ENCODE peak calls at places on chromosomes 4 and X, in ten cellular contexts. O is AG04449; X is activated CD8-positive, alpha-beta T cell treated with anti-CD3 and anti-CD28 coated beads, Interleukin-2, amount 10 ng/mL, durations not matched to agents 7 days and 5 days; M is C1 segment of cervical spinal cord; N is effector memory CD4-positive, alpha-beta T cell; L is H54; Q is choroid plexus epithelial cell; R is activated T-cell treated with anti-CD3 and anti-CD28 coated beads for 1 hour; C is tibial artery; K is fibroblast of pulmonary artery. G is an unnamed sample.

GRCh38 chr4:4818440-4819212 is 40.8 kb upstream of the MSX1 start:
- DNase-seq in O (no peak), X (no peak), M (no peak), N (no peak), L (no peak), Q (no peak), R (no peak), C (no peak), K (no peak), G (no peak)

GRCh38 chr4:16544251-16544721 is 318.0 kb upstream of the TAPT1 start:
- DNase-seq in O (no peak), X (no peak), M (no peak), N (no peak), L (no peak), Q (no peak), R (no peak), C (no peak), K (peak; percentile 56), G (no peak)

GRCh38 chrX:143437439-143437838 is 79.8 kb downstream of the SPANXN3 start:
- DNase-seq in O (no peak), X (no peak), M (no peak), N (no peak), L (no peak), Q (no peak), R (no peak), C (no peak), K (peak; percentile 49), G (no peak)

GRCh38 chr4:52919451-52919850 is 57.3 kb downstream of the RASL11B start:
- DNase-seq in O (no peak), X (no peak), M (no peak), N (no peak), L (no peak), Q (no peak), R (no peak), C (no peak), K (no peak), G (no peak)

GRCh38 chr4:141501395-141501794 is 135.0 kb upstream of the IL15 start:
- DNase-seq in O (no peak), X (no peak), M (no peak), N (no peak), L (no peak), Q (peak; percentile 11), R (no peak), C (no peak), K (peak; percentile 11), G (no peak)

GRCh38 chr4:76558391-76559235 is 123.6 kb downstream of the SHROOM3 start:
- DNase-seq in O (peak; percentile 65), X (no peak), M (no peak), N (no peak), L (no peak), Q (no peak), R (no peak), C (no peak), K (no peak), G (no peak)

GRCh38 chr4:165906272-165906671 is 33.2 kb downstream of the TLL1 start:
- DNase-seq in O (no peak), X (no peak), M (no peak), N (no peak), L (no peak), Q (no peak), R (no peak), C (no peak), K (peak; percentile 51), G (no peak)

GRCh38 chrX:40151211-40152172 is 53.7 kb upstream of the BCOR start:
- DNase-seq in O (no peak), X (no peak), M (no peak), N (no peak), L (no peak), Q (no peak), R (no peak), C (no peak), K (no peak), G (peak; percentile 59)

GRCh38 chrX:40106677-40107290 is 9.0 kb upstream of the BCOR start:
- DNase-seq in O (no peak), X (no peak), M (no peak), N (no peak), L (no peak), Q (no peak), R (no peak), C (no peak), K (no peak), G (no peak)

GRCh38 chr4:98260047-98260578 is 1.1 kb upstream of the RAP1GDS1 start:
- DNase-seq in O (no peak), X (peak; percentile 41), M (no peak), N (peak; percentile 18), L (peak; percentile 41), Q (peak; percentile 42), R (peak; percentile 12), C (peak; percentile 77), K (no peak), G (peak; percentile 32)

GRCh38 chr4:147643616-147644015 is 26.4 kb downstream of the TMEM184C start:
- DNase-seq in O (no peak), X (no peak), M (no peak), N (no peak), L (no peak), Q (no peak), R (no peak), C (no peak), K (no peak), G (no peak)

GRCh38 chrX:108131471-108131870 is 39.9 kb downstream of the ATG4A start:
- DNase-seq in O (no peak), X (no peak), M (no peak), N (no peak), L (peak; percentile 34), Q (no peak), R (no peak), C (no peak), K (peak; percentile 78), G (no peak)

GRCh38 chr4:68872442-68873217 is 56.8 kb downstream of the UGT2B10 start:
- DNase-seq in O (no peak), X (no peak), M (no peak), N (no peak), L (no peak), Q (no peak), R (no peak), C (no peak), K (no peak), G (no peak)

GRCh38 chr4:5660185-5660584 is 48.2 kb downstream of the EVC2 start:
- DNase-seq in O (no peak), X (no peak), M (no peak), N (no peak), L (no peak), Q (peak; percentile 24), R (no peak), C (no peak), K (peak; percentile 14), G (no peak)

GRCh38 chrX:68121835-68122234 is 311.5 kb downstream of the OPHN1 start:
- DNase-seq in O (no peak), X (no peak), M (no peak), N (no peak), L (no peak), Q (no peak), R (no peak), C (no peak), K (no peak), G (no peak)

GRCh38 chrX:69024931-69025330 is 140.3 kb downstream of the PJA1 start:
- DNase-seq in O (no peak), X (no peak), M (no peak), N (no peak), L (no peak), Q (peak; percentile 79), R (no peak), C (peak; percentile 87), K (peak; percentile 81), G (no peak)

GRCh38 chr4:102552781-102553180 is 51.6 kb downstream of the NFKB1 start:
- DNase-seq in O (no peak), X (no peak), M (no peak), N (no peak), L (no peak), Q (peak; percentile 70), R (no peak), C (no peak), K (peak; percentile 84), G (no peak)

GRCh38 chr4:115678425-115678941 is 565.1 kb upstream of the NDST4 start:
- DNase-seq in O (no peak), X (no peak), M (no peak), N (no peak), L (no peak), Q (no peak), R (no peak), C (no peak), K (no peak), G (peak; percentile 14)

GRCh38 chrX:150569155-150569477 is 695 bp downstream of the MTM1 start:
- DNase-seq in O (no peak), X (peak; percentile 62), M (no peak), N (no peak), L (no peak), Q (peak; percentile 57), R (no peak), C (no peak), K (peak; percentile 43), G (no peak)

GRCh38 chrX:10467793-10468192 is 152.6 kb downstream of the MID1 start:
- DNase-seq in O (peak; percentile 56), X (no peak), M (no peak), N (no peak), L (no peak), Q (peak; percentile 89), R (no peak), C (no peak), K (peak; percentile 54), G (no peak)

GRCh38 chrX:54447461-54447860 is 7.3 kb downstream of the TSR2 start:
- DNase-seq in O (no peak), X (no peak), M (no peak), N (no peak), L (no peak), Q (peak; percentile 28), R (no peak), C (no peak), K (peak; percentile 13), G (peak; percentile 20)

GRCh38 chr4:41524446-41524845 is 13.5 kb upstream of the LIMCH1 start:
- DNase-seq in O (no peak), X (no peak), M (no peak), N (no peak), L (no peak), Q (no peak), R (no peak), C (no peak), K (no peak), G (no peak)

GRCh38 chrX:16848541-16848940 is 21.6 kb downstream of the RBBP7 start:
- DNase-seq in O (no peak), X (no peak), M (no peak), N (no peak), L (no peak), Q (no peak), R (no peak), C (no peak), K (no peak), G (no peak)

GRCh38 chr4:30901781-30902479 is 181.8 kb downstream of the PCDH7 start:
- DNase-seq in O (no peak), X (no peak), M (no peak), N (no peak), L (no peak), Q (no peak), R (no peak), C (no peak), K (no peak), G (peak; percentile 26)

GRCh38 chr4:96698891-96699290 is 859.0 kb downstream of the PDHA2 start:
- DNase-seq in O (no peak), X (no peak), M (no peak), N (no peak), L (no peak), Q (no peak), R (no peak), C (no peak), K (no peak), G (no peak)

GRCh38 chr4:133997440-133997839 is 204.1 kb downstream of the PABPC4L start:
- DNase-seq in O (no peak), X (no peak), M (no peak), N (no peak), L (no peak), Q (no peak), R (no peak), C (no peak), K (peak; percentile 7), G (no peak)

GRCh38 chr4:71867598-71867997 is 83.7 kb upstream of the GC start:
- DNase-seq in O (no peak), X (no peak), M (no peak), N (no peak), L (no peak), Q (peak; percentile 1), R (no peak), C (no peak), K (peak; percentile 11), G (no peak)